ENCODE peak calls at places on chromosomes 4 and X, in five cellular contexts. J is stimulated activated CD8-positive, alpha-beta memory T cell treated with anti-CD3 and anti-CD28 coated beads, Interleukin-7, amount 100 ng/mL, for 1 hour; K is OCI-M1; U is anterior cingulate cortex; A is right atrium auricular region. Z is an unnamed sample.

GRCh38 chr4:138248058-138248457 is 5.9 kb upstream of the SLC7A11 start:
- DNase-seq in K (peak), J (no peak), A (no peak), U (no peak), Z (no peak)

GRCh38 chr4:98932539-98932938 is 3.6 kb upstream of the EIF4E start:
- DNase-seq in A (no peak), J (no peak), K (no peak), U (no peak), Z (no peak)

GRCh38 chr4:33297091-33297490 is 2576.9 kb downstream of the PCDH7 start:
- DNase-seq in A (no peak), U (no peak), J (no peak), K (peak), Z (no peak)

GRCh38 chr4:55762815-55763214 is 56.8 kb upstream of the EXOC1L start:
- DNase-seq in U (no peak), J (no peak), K (no peak), A (no peak), Z (no peak)

GRCh38 chrX:139126493-139126892 is 404.0 kb upstream of the F9 start:
- DNase-seq in J (no peak), K (peak), U (no peak), A (no peak), Z (peak)

GRCh38 chr4:31613946-31614623 is 893.9 kb downstream of the PCDH7 start:
- DNase-seq in A (no peak), J (no peak), U (no peak), K (no peak), Z (no peak)

GRCh38 chr4:41154814-41155177 is 59.5 kb downstream of the APBB2 start:
- DNase-seq in U (no peak), K (no peak), A (no peak), J (no peak), Z (peak)

GRCh38 chrX:68938244-68939004 is 109.6 kb downstream of the EFNB1 start:
- DNase-seq in J (no peak), A (peak), K (no peak), U (no peak), Z (no peak)

GRCh38 chrX:19638968-19639539 is 123.7 kb upstream of the MAP3K15 start:
- DNase-seq in K (no peak), A (no peak), U (no peak), J (no peak), Z (no peak)

GRCh38 chrX:57821703-57822375 is 88.4 kb downstream of the ZXDA start:
- DNase-seq in K (peak), J (no peak), U (no peak), A (no peak), Z (peak)

GRCh38 chrX:68852046-68852445 is 23.2 kb downstream of the EFNB1 start:
- DNase-seq in A (no peak), U (no peak), K (no peak), J (no peak), Z (no peak)

GRCh38 chrX:117895418-117895817 is 221.2 kb downstream of the KLHL13 start:
- DNase-seq in K (no peak), J (no peak), U (no peak), A (no peak), Z (no peak)

GRCh38 chr4:173012608-173013007 is 156.0 kb upstream of the GALNT7 start:
- DNase-seq in U (no peak), A (no peak), K (no peak), J (no peak), Z (no peak)

GRCh38 chr4:55853484-55854046 is at the start of gene EXOC1:
- DNase-seq in K (peak), A (peak), U (peak), J (peak), Z (peak)

GRCh38 chr4:38663801-38664703 is at the start of gene KLF3:
- DNase-seq in K (peak), A (peak), U (peak), J (peak), Z (peak)

GRCh38 chrX:100975212-100975611 is 5.7 kb downstream of the ARL13A start:
- DNase-seq in A (no peak), J (no peak), K (no peak), U (no peak), Z (no peak)

GRCh38 chr4:186485621-186486062 is 69.7 kb downstream of the MTNR1A start:
- DNase-seq in U (peak), A (no peak), J (no peak), K (no peak), Z (no peak)

GRCh38 chrX:22135171-22135711 is 103.1 kb downstream of the PHEX start:
- DNase-seq in J (no peak), A (no peak), K (no peak), U (no peak), Z (no peak)

GRCh38 chrX:46408553-46409407 is 136.4 kb downstream of the ZNF674 start:
- DNase-seq in U (peak), J (peak), K (peak), A (peak), Z (peak)

GRCh38 chr4:10186228-10187214 is 69.9 kb upstream of the WDR1 start:
- DNase-seq in A (no peak), K (peak), J (no peak), U (no peak), Z (no peak)

GRCh38 chrX:26574208-26574607 is 358.2 kb downstream of the MAGEB5 start:
- DNase-seq in J (no peak), K (no peak), U (no peak), A (no peak), Z (no peak)

GRCh38 chr4:20778896-20779295 is 78.6 kb downstream of the PACRGL start:
- DNase-seq in A (no peak), K (no peak), J (no peak), U (no peak), Z (no peak)

GRCh38 chrX:150566734-150567182 is 1.7 kb upstream of the MTM1 start:
- DNase-seq in A (no peak), K (no peak), J (no peak), U (no peak), Z (no peak)

GRCh38 chr4:98006814-98007412 is 136.4 kb downstream of the STPG2 start:
- DNase-seq in A (no peak), K (no peak), U (no peak), J (no peak), Z (no peak)

GRCh38 chrX:7614616-7615015 is 228.4 kb upstream of the VCX start:
- DNase-seq in K (no peak), J (no peak), A (no peak), U (no peak), Z (no peak)

GRCh38 chrX:10832103-10832502 is 211.7 kb upstream of the MID1 start:
- DNase-seq in J (no peak), U (no peak), A (no peak), K (no peak), Z (no peak)

GRCh38 chr4:38663021-38663800 is 788 bp upstream of the KLF3 start:
- DNase-seq in A (no peak), U (no peak), K (no peak), J (no peak), Z (peak)

GRCh38 chrX:7815166-7815565 is 27.8 kb upstream of the VCX start:
- DNase-seq in J (no peak), U (no peak), A (no peak), K (peak), Z (no peak)

GRCh38 chrX:148854351-148854750 is 353.9 kb downstream of the AFF2 start:
- DNase-seq in A (no peak), K (no peak), J (no peak), U (no peak), Z (no peak)

GRCh38 chrX:145825896-145826295 is 8.3 kb downstream of the SLITRK2 start:
- DNase-seq in J (no peak), A (no peak), U (no peak), K (peak), Z (no peak)

GRCh38 chrX:150773634-150774033 is 80.4 kb downstream of the MTMR1 start:
- DNase-seq in J (no peak), U (no peak), A (no peak), K (no peak), Z (no peak)

GRCh38 chr4:109590841-109591357 is 30.9 kb downstream of the MCUB start:
- DNase-seq in A (no peak), U (no peak), K (no peak), J (no peak), Z (no peak)

GRCh38 chr4:6732441-6733357 is 16.7 kb downstream of the BLOC1S4 start:
- DNase-seq in A (peak), K (peak), J (no peak), U (peak), Z (peak)

Z was measured in gastrocnemius medialis.